ENCODE peak calls at places on chromosome 11, in four cellular contexts. One of them, this sample, is unnamed.

GRCh38 chr11:10688401-10688800 is 5.2 kb downstream of the IRAG1 start:
- DNase-seq in IMR-90: peak; percentile 34
- DNase-seq in esophagus squamous epithelium: no peak
- DNase-seq in body of pancreas: no peak
- DNase-seq in this sample: no peak

GRCh38 chr11:117095301-117096139 is 2.7 kb downstream of the SIK3 start:
- DNase-seq in IMR-90: peak; percentile 52
- DNase-seq in esophagus squamous epithelium: no peak
- DNase-seq in body of pancreas: no peak
- DNase-seq in this sample: peak; percentile 48

GRCh38 chr11:74055938-74056337 is 47.1 kb upstream of the UCP3 start:
- DNase-seq in IMR-90: peak; percentile 88
- DNase-seq in esophagus squamous epithelium: no peak
- DNase-seq in body of pancreas: no peak
- DNase-seq in this sample: no peak

GRCh38 chr11:3808846-3809623 is 675 bp downstream of the PGAP2 start:
- DNase-seq in IMR-90: peak; percentile 41
- DNase-seq in esophagus squamous epithelium: no peak
- DNase-seq in body of pancreas: peak; percentile 61
- DNase-seq in this sample: peak; percentile 59

GRCh38 chr11:1453611-1454386 is 32.8 kb downstream of the MOB2 start:
- DNase-seq in IMR-90: no peak
- DNase-seq in esophagus squamous epithelium: no peak
- DNase-seq in body of pancreas: no peak
- DNase-seq in this sample: peak; percentile 23

GRCh38 chr11:33634291-33634834 is 66.3 kb downstream of the C11orf91 start:
- DNase-seq in IMR-90: peak; percentile 82
- DNase-seq in esophagus squamous epithelium: no peak
- DNase-seq in body of pancreas: no peak
- DNase-seq in this sample: no peak

GRCh38 chr11:396948-397548 is 3.0 kb downstream of the PKP3 start:
- DNase-seq in IMR-90: peak; percentile 36
- DNase-seq in esophagus squamous epithelium: no peak
- DNase-seq in body of pancreas: no peak
- DNase-seq in this sample: peak; percentile 43

GRCh38 chr11:103086461-103086860 is 5.5 kb downstream of the DCUN1D5 start:
- DNase-seq in IMR-90: peak; percentile 36
- DNase-seq in esophagus squamous epithelium: no peak
- DNase-seq in body of pancreas: no peak
- DNase-seq in this sample: no peak

GRCh38 chr11:69010964-69011623 is 2.0 kb downstream of the MRGPRF start:
- DNase-seq in IMR-90: peak; percentile 77
- DNase-seq in esophagus squamous epithelium: no peak
- DNase-seq in body of pancreas: peak; percentile 57
- DNase-seq in this sample: no peak

GRCh38 chr11:112958670-112959069 is 2.5 kb upstream of the NCAM1 start:
- DNase-seq in IMR-90: no peak
- DNase-seq in esophagus squamous epithelium: no peak
- DNase-seq in body of pancreas: no peak
- DNase-seq in this sample: no peak

GRCh38 chr11:62611705-62612365 is 740 bp downstream of the EML3 start:
- DNase-seq in IMR-90: peak; percentile 60
- DNase-seq in esophagus squamous epithelium: no peak
- DNase-seq in body of pancreas: peak; percentile 37
- DNase-seq in this sample: no peak

GRCh38 chr11:111554532-111554931 is 14.0 kb downstream of the LAYN start:
- DNase-seq in IMR-90: no peak
- DNase-seq in esophagus squamous epithelium: no peak
- DNase-seq in body of pancreas: no peak
- DNase-seq in this sample: no peak

GRCh38 chr11:79400717-79401330 is 40.0 kb downstream of the TENM4 start:
- DNase-seq in IMR-90: peak; percentile 25
- DNase-seq in esophagus squamous epithelium: no peak
- DNase-seq in body of pancreas: peak; percentile 24
- DNase-seq in this sample: no peak

GRCh38 chr11:27296406-27296994 is 66.5 kb downstream of the CCDC34 start:
- DNase-seq in IMR-90: peak; percentile 70
- DNase-seq in esophagus squamous epithelium: no peak
- DNase-seq in body of pancreas: no peak
- DNase-seq in this sample: no peak

GRCh38 chr11:119447664-119448242 is 24.8 kb upstream of the THY1 start:
- DNase-seq in IMR-90: no peak
- DNase-seq in esophagus squamous epithelium: no peak
- DNase-seq in body of pancreas: no peak
- DNase-seq in this sample: no peak

GRCh38 chr11:77560605-77561004 is 29.1 kb upstream of the AQP11 start:
- DNase-seq in IMR-90: peak; percentile 69
- DNase-seq in esophagus squamous epithelium: no peak
- DNase-seq in body of pancreas: no peak
- DNase-seq in this sample: no peak
- H3K27ac ChIP-seq in IMR-90: peak overlapping the region; percentile 22
- H3K27ac ChIP-seq in esophagus squamous epithelium: no peak overlapping the region
- H3K27ac ChIP-seq in body of pancreas: no peak overlapping the region
- H3K27ac ChIP-seq in this sample: no peak overlapping the region

GRCh38 chr11:77409046-77409445 is 64.8 kb downstream of the PAK1 start:
- DNase-seq in IMR-90: no peak
- DNase-seq in esophagus squamous epithelium: no peak
- DNase-seq in body of pancreas: no peak
- DNase-seq in this sample: no peak
- H3K4me3 ChIP-seq in IMR-90: no peak overlapping the region
- H3K4me3 ChIP-seq in esophagus squamous epithelium: no peak overlapping the region
- H3K4me3 ChIP-seq in body of pancreas: no peak overlapping the region
- H3K4me3 ChIP-seq in this sample: no peak overlapping the region

GRCh38 chr11:96339704-96340554 is 3.1 kb downstream of the MAML2 start:
- DNase-seq in IMR-90: peak; percentile 59
- DNase-seq in esophagus squamous epithelium: no peak
- DNase-seq in body of pancreas: no peak
- DNase-seq in this sample: no peak

GRCh38 chr11:96338910-96339703 is 3.9 kb downstream of the MAML2 start:
- DNase-seq in IMR-90: peak; percentile 84
- DNase-seq in esophagus squamous epithelium: no peak
- DNase-seq in body of pancreas: no peak
- DNase-seq in this sample: peak; percentile 67

GRCh38 chr11:96341237-96342130 is 1.5 kb downstream of the MAML2 start:
- DNase-seq in IMR-90: peak; percentile 56
- DNase-seq in esophagus squamous epithelium: no peak
- DNase-seq in body of pancreas: peak; percentile 33
- DNase-seq in this sample: peak; percentile 80

GRCh38 chr11:96342131-96342970 is 644 bp downstream of the MAML2 start:
- DNase-seq in IMR-90: no peak
- DNase-seq in esophagus squamous epithelium: no peak
- DNase-seq in body of pancreas: no peak
- DNase-seq in this sample: peak; percentile 17

GRCh38 chr11:96340555-96340885 is 2.5 kb downstream of the MAML2 start:
- DNase-seq in IMR-90: peak; percentile 56
- DNase-seq in esophagus squamous epithelium: no peak
- DNase-seq in body of pancreas: no peak
- DNase-seq in this sample: no peak
- H3K4me1 ChIP-seq in IMR-90: peaks cover 16% of the 10 kb centered on the region
- H3K4me1 ChIP-seq in esophagus squamous epithelium: peaks cover 37% of the 10 kb centered on the region
- H3K4me1 ChIP-seq in body of pancreas: peaks cover 37% of the 10 kb centered on the region
- H3K4me1 ChIP-seq in this sample: peaks cover 60% of the 10 kb centered on the region

DNA sequence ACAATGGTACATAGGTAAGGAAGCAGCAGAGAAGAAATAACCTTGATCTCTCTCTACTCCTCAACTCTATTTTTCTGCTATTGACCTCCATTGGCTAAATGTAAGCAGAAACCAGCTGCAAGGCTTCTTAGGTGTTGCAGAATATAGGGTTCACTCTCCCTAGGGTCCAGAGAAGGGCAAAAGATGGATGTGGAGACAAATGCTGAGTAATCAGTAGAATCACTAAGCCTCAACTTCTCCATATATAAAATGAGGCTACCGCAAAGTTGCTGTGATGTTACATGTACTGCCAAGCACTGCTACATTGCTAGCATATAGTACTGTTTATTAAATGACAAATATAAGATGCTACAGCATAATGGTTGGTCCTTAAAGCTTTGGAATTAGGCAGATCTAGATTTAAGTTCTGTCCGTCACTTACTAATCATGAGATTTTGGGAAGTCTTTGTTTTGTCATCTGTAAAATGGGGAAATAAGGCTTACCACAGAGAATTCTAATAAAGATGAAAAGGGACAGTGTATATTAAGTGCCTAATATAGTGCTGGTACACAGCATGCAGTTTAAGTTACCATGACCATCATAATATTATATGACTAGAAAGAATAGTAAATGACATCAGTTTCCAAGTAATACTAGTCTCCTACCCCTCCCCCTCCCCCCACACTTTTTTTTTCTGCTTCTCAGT is 120.8 kb downstream of the PDE3B start:
- DNase-seq in IMR-90: no peak
- DNase-seq in esophagus squamous epithelium: no peak
- DNase-seq in body of pancreas: no peak
- DNase-seq in this sample: peak; percentile 16
- H3K27ac ChIP-seq in IMR-90: no peak overlapping the region
- H3K27ac ChIP-seq in esophagus squamous epithelium: no peak overlapping the region
- H3K27ac ChIP-seq in body of pancreas: no peak overlapping the region
- H3K27ac ChIP-seq in this sample: peak overlapping the region; percentile 53

GRCh38 chr11:94130589-94131362 is 2.1 kb downstream of the PANX1 start:
- DNase-seq in IMR-90: peak; percentile 89
- DNase-seq in esophagus squamous epithelium: no peak
- DNase-seq in body of pancreas: no peak
- DNase-seq in this sample: no peak
- H3K4me3 ChIP-seq in IMR-90: peak overlapping the region; percentile 88
- H3K4me3 ChIP-seq in esophagus squamous epithelium: peak overlapping the region; percentile 7
- H3K4me3 ChIP-seq in body of pancreas: no peak overlapping the region
- H3K4me3 ChIP-seq in this sample: no peak overlapping the region

GRCh38 chr11:48050304-48050703 is 69.9 kb downstream of the PTPRJ start:
- DNase-seq in IMR-90: no peak
- DNase-seq in esophagus squamous epithelium: no peak
- DNase-seq in body of pancreas: no peak
- DNase-seq in this sample: no peak

GRCh38 chr11:48054994-48055291 is 74.6 kb downstream of the PTPRJ start:
- DNase-seq in IMR-90: no peak
- DNase-seq in esophagus squamous epithelium: no peak
- DNase-seq in body of pancreas: no peak
- DNase-seq in this sample: no peak

GRCh38 chr11:48051217-48051848 is 71.0 kb downstream of the PTPRJ start:
- DNase-seq in IMR-90: peak; percentile 27
- DNase-seq in esophagus squamous epithelium: no peak
- DNase-seq in body of pancreas: no peak
- DNase-seq in this sample: no peak

GRCh38 chr11:48055292-48056132 is 75.2 kb downstream of the PTPRJ start:
- DNase-seq in IMR-90: peak; percentile 47
- DNase-seq in esophagus squamous epithelium: no peak
- DNase-seq in body of pancreas: no peak
- DNase-seq in this sample: peak; percentile 81

GRCh38 chr11:48052183-48053040 is 72.1 kb downstream of the PTPRJ start:
- DNase-seq in IMR-90: peak; percentile 85
- DNase-seq in esophagus squamous epithelium: no peak
- DNase-seq in body of pancreas: peak; percentile 60
- DNase-seq in this sample: no peak
- H3K4me1 ChIP-seq in IMR-90: peaks cover 30% of the 10 kb centered on the region
- H3K4me1 ChIP-seq in esophagus squamous epithelium: peaks cover 18% of the 10 kb centered on the region
- H3K4me1 ChIP-seq in body of pancreas: peaks cover 35% of the 10 kb centered on the region
- H3K4me1 ChIP-seq in this sample: peaks cover 68% of the 10 kb centered on the region

GRCh38 chr11:35173011-35173511 is 34.1 kb downstream of the CD44 start:
- DNase-seq in IMR-90: peak; percentile 42
- DNase-seq in esophagus squamous epithelium: no peak
- DNase-seq in body of pancreas: peak; percentile 54
- DNase-seq in this sample: no peak

GRCh38 chr11:35171226-35171625 is 32.3 kb downstream of the CD44 start:
- DNase-seq in IMR-90: no peak
- DNase-seq in esophagus squamous epithelium: no peak
- DNase-seq in body of pancreas: no peak
- DNase-seq in this sample: peak; percentile 14

GRCh38 chr11:35168606-35169200 is 29.7 kb downstream of the CD44 start:
- DNase-seq in IMR-90: no peak
- DNase-seq in esophagus squamous epithelium: no peak
- DNase-seq in body of pancreas: no peak
- DNase-seq in this sample: no peak

GRCh38 chr11:35169754-35170153 is 30.8 kb downstream of the CD44 start:
- DNase-seq in IMR-90: no peak
- DNase-seq in esophagus squamous epithelium: no peak
- DNase-seq in body of pancreas: no peak
- DNase-seq in this sample: no peak

GRCh38 chr11:35170503-35170902 is 31.5 kb downstream of the CD44 start:
- DNase-seq in IMR-90: no peak
- DNase-seq in esophagus squamous epithelium: no peak
- DNase-seq in body of pancreas: no peak
- DNase-seq in this sample: no peak
- H3K27ac ChIP-seq in IMR-90: peak overlapping the region; percentile 73
- H3K27ac ChIP-seq in esophagus squamous epithelium: peak overlapping the region; percentile 77
- H3K27ac ChIP-seq in body of pancreas: no peak overlapping the region
- H3K27ac ChIP-seq in this sample: peak overlapping the region; percentile 96

GRCh38 chr11:70739091-70739490 is 340.8 kb downstream of the CTTN start:
- DNase-seq in IMR-90: no peak
- DNase-seq in esophagus squamous epithelium: no peak
- DNase-seq in body of pancreas: no peak
- DNase-seq in this sample: no peak

GRCh38 chr11:70742553-70743291 is 344.4 kb downstream of the CTTN start:
- DNase-seq in IMR-90: no peak
- DNase-seq in esophagus squamous epithelium: no peak
- DNase-seq in body of pancreas: peak; percentile 55
- DNase-seq in this sample: no peak

GRCh38 chr11:70739811-70740474 is 341.6 kb downstream of the CTTN start:
- DNase-seq in IMR-90: no peak
- DNase-seq in esophagus squamous epithelium: no peak
- DNase-seq in body of pancreas: no peak
- DNase-seq in this sample: no peak

GRCh38 chr11:70740475-70740825 is 342.1 kb downstream of the CTTN start:
- DNase-seq in IMR-90: no peak
- DNase-seq in esophagus squamous epithelium: no peak
- DNase-seq in body of pancreas: no peak
- DNase-seq in this sample: no peak

GRCh38 chr11:70741085-70741484 is 342.8 kb downstream of the CTTN start:
- DNase-seq in IMR-90: no peak
- DNase-seq in esophagus squamous epithelium: no peak
- DNase-seq in body of pancreas: no peak
- DNase-seq in this sample: no peak
- H3K4me3 ChIP-seq in IMR-90: no peak overlapping the region
- H3K4me3 ChIP-seq in esophagus squamous epithelium: no peak overlapping the region
- H3K4me3 ChIP-seq in body of pancreas: no peak overlapping the region
- H3K4me3 ChIP-seq in this sample: no peak overlapping the region